ENCODE peak calls at places on chromosomes 2 and 18, in nine cellular contexts. One of them, this sample, is unnamed.
A peak's percentile ranks its signal among the peaks of the same experiment; 100 is the strongest.

GRCh38 chr18:23540867-23541266 is 37.6 kb downstream of the RMC1 start:
- DNase-seq in PC-3: no peak
- DNase-seq in pancreas: no peak
- DNase-seq in esophagus muscularis mucosa: no peak
- DNase-seq in astrocyte of the spinal cord: no peak
- DNase-seq in A673: no peak
- DNase-seq in RWPE1: no peak
- DNase-seq in GM12865: peak; percentile 21
- DNase-seq in nephron progenitor cell: no peak
- DNase-seq in this sample: no peak

GRCh38 chr2:172094319-172095145 is 8.2 kb downstream of the DLX2 start:
- DNase-seq in nephron progenitor cell: no peak
- DNase-seq in pancreas: no peak
- DNase-seq in RWPE1: no peak
- DNase-seq in A673: peak; percentile 82
- DNase-seq in astrocyte of the spinal cord: no peak
- DNase-seq in GM12865: no peak
- DNase-seq in PC-3: peak; percentile 38
- DNase-seq in esophagus muscularis mucosa: peak; percentile 87
- DNase-seq in this sample: peak; percentile 78

GRCh38 chr2:234258562-234259141 is 208.2 kb downstream of the SPP2 start:
- DNase-seq in pancreas: no peak
- DNase-seq in astrocyte of the spinal cord: no peak
- DNase-seq in A673: no peak
- DNase-seq in GM12865: no peak
- DNase-seq in PC-3: peak; percentile 83
- DNase-seq in RWPE1: peak; percentile 86
- DNase-seq in esophagus muscularis mucosa: no peak
- DNase-seq in nephron progenitor cell: no peak
- DNase-seq in this sample: no peak

GRCh38 chr18:58699551-58699950 is 28.3 kb downstream of the MALT1 start:
- DNase-seq in nephron progenitor cell: no peak
- DNase-seq in astrocyte of the spinal cord: no peak
- DNase-seq in A673: no peak
- DNase-seq in GM12865: no peak
- DNase-seq in RWPE1: no peak
- DNase-seq in PC-3: no peak
- DNase-seq in esophagus muscularis mucosa: no peak
- DNase-seq in pancreas: no peak
- DNase-seq in this sample: no peak

GRCh38 chr2:2992622-2993021 is 385.0 kb downstream of the EIPR1 start:
- DNase-seq in astrocyte of the spinal cord: no peak
- DNase-seq in RWPE1: no peak
- DNase-seq in esophagus muscularis mucosa: no peak
- DNase-seq in pancreas: no peak
- DNase-seq in GM12865: no peak
- DNase-seq in PC-3: no peak
- DNase-seq in nephron progenitor cell: no peak
- DNase-seq in A673: no peak
- DNase-seq in this sample: no peak

GRCh38 chr2:154554046-154554445 is 144.4 kb upstream of the KCNJ3 start:
- DNase-seq in PC-3: no peak
- DNase-seq in RWPE1: no peak
- DNase-seq in esophagus muscularis mucosa: no peak
- DNase-seq in pancreas: no peak
- DNase-seq in astrocyte of the spinal cord: no peak
- DNase-seq in A673: no peak
- DNase-seq in GM12865: peak; percentile 8
- DNase-seq in nephron progenitor cell: no peak
- DNase-seq in this sample: no peak

GRCh38 chr2:190205643-190206042 is 114.0 kb downstream of the HIBCH start:
- DNase-seq in A673: no peak
- DNase-seq in astrocyte of the spinal cord: peak; percentile 17
- DNase-seq in esophagus muscularis mucosa: no peak
- DNase-seq in nephron progenitor cell: no peak
- DNase-seq in PC-3: no peak
- DNase-seq in pancreas: no peak
- DNase-seq in RWPE1: no peak
- DNase-seq in GM12865: no peak
- DNase-seq in this sample: no peak

GRCh38 chr18:13256444-13257305 is 38.1 kb downstream of the LDLRAD4 start:
- DNase-seq in A673: peak; percentile 82
- DNase-seq in nephron progenitor cell: no peak
- DNase-seq in astrocyte of the spinal cord: no peak
- DNase-seq in esophagus muscularis mucosa: no peak
- DNase-seq in RWPE1: no peak
- DNase-seq in pancreas: no peak
- DNase-seq in GM12865: no peak
- DNase-seq in PC-3: no peak
- DNase-seq in this sample: peak; percentile 75

GRCh38 chr2:72108121-72108520 is 39.5 kb downstream of the CYP26B1 start:
- DNase-seq in astrocyte of the spinal cord: peak; percentile 7
- DNase-seq in PC-3: peak; percentile 67
- DNase-seq in pancreas: no peak
- DNase-seq in esophagus muscularis mucosa: no peak
- DNase-seq in RWPE1: peak; percentile 83
- DNase-seq in A673: no peak
- DNase-seq in nephron progenitor cell: no peak
- DNase-seq in GM12865: no peak
- DNase-seq in this sample: no peak

GRCh38 chr2:226002438-226002837 is 602.9 kb downstream of the NYAP2 start:
- DNase-seq in esophagus muscularis mucosa: no peak
- DNase-seq in RWPE1: peak; percentile 10
- DNase-seq in GM12865: peak; percentile 34
- DNase-seq in astrocyte of the spinal cord: peak; percentile 75
- DNase-seq in nephron progenitor cell: no peak
- DNase-seq in PC-3: peak; percentile 70
- DNase-seq in A673: peak; percentile 70
- DNase-seq in pancreas: peak; percentile 2
- DNase-seq in this sample: no peak

GRCh38 chr2:66470199-66470598 is 35.3 kb downstream of the MEIS1 start:
- DNase-seq in PC-3: peak; percentile 11
- DNase-seq in nephron progenitor cell: no peak
- DNase-seq in astrocyte of the spinal cord: no peak
- DNase-seq in esophagus muscularis mucosa: no peak
- DNase-seq in pancreas: no peak
- DNase-seq in GM12865: no peak
- DNase-seq in RWPE1: no peak
- DNase-seq in A673: no peak
- DNase-seq in this sample: no peak

GRCh38 chr2:23940262-23940975 is at the start of gene UBXN2A:
- DNase-seq in PC-3: peak; percentile 87
- DNase-seq in esophagus muscularis mucosa: peak; percentile 92
- DNase-seq in RWPE1: peak; percentile 85
- DNase-seq in pancreas: peak; percentile 71
- DNase-seq in astrocyte of the spinal cord: peak; percentile 75
- DNase-seq in GM12865: peak; percentile 91
- DNase-seq in A673: peak; percentile 94
- DNase-seq in nephron progenitor cell: peak; percentile 86
- DNase-seq in this sample: peak; percentile 92

GRCh38 chr2:16350211-16350610 is 315.4 kb downstream of the CYRIA start:
- DNase-seq in PC-3: no peak
- DNase-seq in astrocyte of the spinal cord: no peak
- DNase-seq in A673: no peak
- DNase-seq in RWPE1: no peak
- DNase-seq in esophagus muscularis mucosa: no peak
- DNase-seq in nephron progenitor cell: no peak
- DNase-seq in pancreas: no peak
- DNase-seq in GM12865: no peak
- DNase-seq in this sample: no peak

GRCh38 chr2:63435080-63435479 is 153.2 kb downstream of the WDPCP start:
- DNase-seq in pancreas: no peak
- DNase-seq in astrocyte of the spinal cord: no peak
- DNase-seq in GM12865: no peak
- DNase-seq in PC-3: no peak
- DNase-seq in RWPE1: no peak
- DNase-seq in A673: no peak
- DNase-seq in esophagus muscularis mucosa: no peak
- DNase-seq in nephron progenitor cell: no peak
- DNase-seq in this sample: no peak

GRCh38 chr2:9897331-9897737 is 54.1 kb downstream of the TAF1B start:
- DNase-seq in GM12865: peak; percentile 68
- DNase-seq in pancreas: no peak
- DNase-seq in RWPE1: peak; percentile 83
- DNase-seq in A673: peak; percentile 87
- DNase-seq in nephron progenitor cell: no peak
- DNase-seq in astrocyte of the spinal cord: peak; percentile 95
- DNase-seq in esophagus muscularis mucosa: peak; percentile 96
- DNase-seq in PC-3: peak; percentile 99
- DNase-seq in this sample: no peak

GRCh38 chr2:109609352-109610024 is 4.3 kb downstream of the SEPTIN10 start:
- DNase-seq in pancreas: no peak
- DNase-seq in PC-3: peak; percentile 50
- DNase-seq in A673: peak; percentile 69
- DNase-seq in esophagus muscularis mucosa: no peak
- DNase-seq in RWPE1: no peak
- DNase-seq in nephron progenitor cell: no peak
- DNase-seq in GM12865: peak; percentile 57
- DNase-seq in astrocyte of the spinal cord: peak; percentile 74
- DNase-seq in this sample: peak; percentile 62

GRCh38 chr2:196719565-196719872 is 80.0 kb downstream of the GTF3C3 start:
- DNase-seq in PC-3: no peak
- DNase-seq in pancreas: no peak
- DNase-seq in GM12865: no peak
- DNase-seq in astrocyte of the spinal cord: no peak
- DNase-seq in nephron progenitor cell: no peak
- DNase-seq in esophagus muscularis mucosa: no peak
- DNase-seq in RWPE1: no peak
- DNase-seq in A673: no peak
- DNase-seq in this sample: no peak

GRCh38 chr2:196718394-196718793 is 78.9 kb downstream of the CCDC150 start:
- DNase-seq in pancreas: no peak
- DNase-seq in astrocyte of the spinal cord: peak; percentile 4
- DNase-seq in esophagus muscularis mucosa: no peak
- DNase-seq in PC-3: no peak
- DNase-seq in A673: no peak
- DNase-seq in nephron progenitor cell: no peak
- DNase-seq in GM12865: no peak
- DNase-seq in RWPE1: no peak
- DNase-seq in this sample: no peak

DNA sequence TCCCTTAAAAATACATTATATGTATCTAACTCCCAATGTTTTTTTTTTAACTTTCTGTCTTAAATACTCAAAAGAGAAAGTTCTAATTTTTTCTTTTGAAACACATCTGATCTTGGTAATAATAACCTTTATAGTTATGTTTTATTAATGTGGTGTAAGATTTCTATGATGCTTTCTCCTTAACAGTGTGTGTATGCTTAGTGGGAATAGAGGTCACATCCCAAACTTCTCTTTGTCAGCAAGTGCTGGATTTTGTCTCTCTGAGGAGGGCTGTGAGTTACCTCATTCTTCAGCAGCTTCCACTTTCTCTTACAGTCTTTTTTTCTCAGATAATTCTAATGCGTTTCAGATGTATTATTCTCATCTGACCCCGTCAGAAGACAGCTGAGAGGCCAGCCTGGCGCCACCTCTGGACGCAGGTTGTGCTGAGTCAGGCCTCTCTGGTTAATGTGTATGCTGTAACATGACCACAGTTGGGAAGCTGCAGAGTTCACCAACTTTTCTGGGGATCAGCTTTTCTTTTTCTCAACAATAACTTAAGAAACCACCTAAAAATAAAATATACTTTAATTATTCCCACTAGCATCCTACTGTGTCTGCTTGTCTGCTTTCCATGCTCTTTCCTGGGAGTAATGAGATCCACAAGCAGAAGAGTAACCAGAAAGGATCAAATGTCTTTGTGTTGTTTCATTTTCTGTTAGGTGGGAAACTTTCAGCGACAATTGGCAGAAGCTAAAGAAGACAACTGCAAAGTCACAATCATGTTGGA is 79.5 kb downstream of the CCDC150 start:
- DNase-seq in pancreas: peak; percentile 39
- DNase-seq in RWPE1: no peak
- DNase-seq in esophagus muscularis mucosa: no peak
- DNase-seq in A673: no peak
- DNase-seq in PC-3: peak; percentile 4
- DNase-seq in astrocyte of the spinal cord: peak; percentile 85
- DNase-seq in nephron progenitor cell: peak; percentile 47
- DNase-seq in GM12865: no peak
- DNase-seq in this sample: peak; percentile 71
- TF ChIP-seq CTCF in pancreas: no peak
- TF ChIP-seq CTCF in RWPE1: no peak
- TF ChIP-seq CTCF in esophagus muscularis mucosa: no peak
- TF ChIP-seq CTCF in A673: peak; percentile 19
- TF ChIP-seq CTCF in PC-3: peak; percentile 23
- TF ChIP-seq CTCF in astrocyte of the spinal cord: peak; percentile 30
- TF ChIP-seq CTCF in nephron progenitor cell: peak; percentile 10
- TF ChIP-seq CTCF in GM12865: no peak
- TF ChIP-seq CTCF in this sample: peak; percentile 58

GRCh38 chr2:146412625-146413024 is 1432.2 kb upstream of the ACVR2A start:
- DNase-seq in astrocyte of the spinal cord: no peak
- DNase-seq in PC-3: no peak
- DNase-seq in pancreas: no peak
- DNase-seq in esophagus muscularis mucosa: no peak
- DNase-seq in GM12865: peak; percentile 13
- DNase-seq in nephron progenitor cell: no peak
- DNase-seq in RWPE1: no peak
- DNase-seq in A673: no peak
- DNase-seq in this sample: peak; percentile 72
- TF ChIP-seq CTCF in astrocyte of the spinal cord: no peak
- TF ChIP-seq CTCF in PC-3: peak; percentile 40
- TF ChIP-seq CTCF in pancreas: no peak
- TF ChIP-seq CTCF in esophagus muscularis mucosa: no peak
- TF ChIP-seq CTCF in GM12865: peak; percentile 14
- TF ChIP-seq CTCF in nephron progenitor cell: no peak
- TF ChIP-seq CTCF in RWPE1: no peak
- TF ChIP-seq CTCF in A673: peak; percentile 40
- TF ChIP-seq CTCF in this sample: peak; percentile 62

GRCh38 chr2:174254267-174254666 is 5.9 kb upstream of the OLA1 start:
- DNase-seq in astrocyte of the spinal cord: no peak
- DNase-seq in esophagus muscularis mucosa: no peak
- DNase-seq in pancreas: no peak
- DNase-seq in A673: no peak
- DNase-seq in GM12865: no peak
- DNase-seq in nephron progenitor cell: no peak
- DNase-seq in RWPE1: no peak
- DNase-seq in PC-3: no peak
- DNase-seq in this sample: no peak

GRCh38 chr2:174263989-174264388 is 15.7 kb upstream of the OLA1 start:
- DNase-seq in PC-3: peak; percentile 91
- DNase-seq in GM12865: no peak
- DNase-seq in A673: no peak
- DNase-seq in esophagus muscularis mucosa: no peak
- DNase-seq in RWPE1: peak; percentile 86
- DNase-seq in astrocyte of the spinal cord: peak; percentile 57
- DNase-seq in nephron progenitor cell: no peak
- DNase-seq in pancreas: no peak
- DNase-seq in this sample: no peak

GRCh38 chr2:174259981-174260380 is 11.6 kb upstream of the OLA1 start:
- DNase-seq in RWPE1: peak; percentile 12
- DNase-seq in astrocyte of the spinal cord: peak; percentile 63
- DNase-seq in PC-3: peak; percentile 53
- DNase-seq in esophagus muscularis mucosa: no peak
- DNase-seq in GM12865: no peak
- DNase-seq in A673: peak; percentile 85
- DNase-seq in nephron progenitor cell: no peak
- DNase-seq in pancreas: no peak
- DNase-seq in this sample: no peak
- TF ChIP-seq CTCF in RWPE1: no peak
- TF ChIP-seq CTCF in astrocyte of the spinal cord: no peak
- TF ChIP-seq CTCF in PC-3: no peak
- TF ChIP-seq CTCF in esophagus muscularis mucosa: no peak
- TF ChIP-seq CTCF in GM12865: no peak
- TF ChIP-seq CTCF in A673: no peak
- TF ChIP-seq CTCF in nephron progenitor cell: no peak
- TF ChIP-seq CTCF in pancreas: no peak
- TF ChIP-seq CTCF in this sample: no peak

GRCh38 chr2:159939946-159940345 is 122.5 kb downstream of the PLA2R1 start:
- DNase-seq in pancreas: no peak
- DNase-seq in nephron progenitor cell: no peak
- DNase-seq in astrocyte of the spinal cord: peak; percentile 36
- DNase-seq in RWPE1: peak; percentile 30
- DNase-seq in PC-3: peak; percentile 52
- DNase-seq in esophagus muscularis mucosa: no peak
- DNase-seq in A673: peak; percentile 44
- DNase-seq in GM12865: peak; percentile 60
- DNase-seq in this sample: no peak
- TF ChIP-seq CTCF in pancreas: no peak
- TF ChIP-seq CTCF in nephron progenitor cell: no peak
- TF ChIP-seq CTCF in astrocyte of the spinal cord: peak; percentile 40
- TF ChIP-seq CTCF in RWPE1: no peak
- TF ChIP-seq CTCF in PC-3: peak; percentile 75
- TF ChIP-seq CTCF in esophagus muscularis mucosa: no peak
- TF ChIP-seq CTCF in A673: peak; percentile 49
- TF ChIP-seq CTCF in GM12865: peak; percentile 38
- TF ChIP-seq CTCF in this sample: peak; percentile 54